ENCODE peak calls at places on chromosomes 6 and 20, in five cellular contexts. One of them, this sample, is unnamed.
A peak's percentile ranks its signal among the peaks of the same experiment; 100 is the strongest.

GRCh38 chr6:139230421-139230840 is 61.4 kb downstream of the TXLNB start:
- DNase-seq in MM.1S: peak; percentile 80
- DNase-seq in AG04450: no peak
- DNase-seq in upper lobe of right lung: no peak
- DNase-seq in RWPE1: no peak
- DNase-seq in this sample: no peak

GRCh38 chr20:14055127-14055742 is 59.9 kb downstream of the MACROD2 start:
- DNase-seq in MM.1S: peak; percentile 51
- DNase-seq in AG04450: peak; percentile 20
- DNase-seq in upper lobe of right lung: no peak
- DNase-seq in RWPE1: peak; percentile 18
- DNase-seq in this sample: no peak

GRCh38 chr20:38177201-38177600 is 12.1 kb upstream of the TGM2 start:
- DNase-seq in MM.1S: no peak
- DNase-seq in AG04450: no peak
- DNase-seq in upper lobe of right lung: no peak
- DNase-seq in RWPE1: no peak
- DNase-seq in this sample: no peak

GRCh38 chr6:139282684-139283083 is 9.1 kb downstream of the TXLNB start:
- DNase-seq in MM.1S: no peak
- DNase-seq in AG04450: no peak
- DNase-seq in upper lobe of right lung: no peak
- DNase-seq in RWPE1: no peak
- DNase-seq in this sample: no peak

GRCh38 chr20:46172455-46172854 is 54.3 kb downstream of the CD40 start:
- DNase-seq in MM.1S: no peak
- DNase-seq in AG04450: no peak
- DNase-seq in upper lobe of right lung: no peak
- DNase-seq in RWPE1: no peak
- DNase-seq in this sample: no peak

GRCh38 chr6:35737413-35738211 is 780 bp downstream of the ARMC12 start:
- DNase-seq in MM.1S: peak; percentile 81
- DNase-seq in AG04450: peak; percentile 77
- DNase-seq in upper lobe of right lung: no peak
- DNase-seq in RWPE1: peak; percentile 72
- DNase-seq in this sample: peak; percentile 34

GRCh38 chr6:112058673-112059072 is 4.8 kb downstream of the CCN6 start:
- DNase-seq in MM.1S: no peak
- DNase-seq in AG04450: no peak
- DNase-seq in upper lobe of right lung: no peak
- DNase-seq in RWPE1: no peak
- DNase-seq in this sample: no peak

GRCh38 chr6:14804444-14805210 is 441.2 kb upstream of the JARID2 start:
- DNase-seq in MM.1S: no peak
- DNase-seq in AG04450: peak; percentile 61
- DNase-seq in upper lobe of right lung: peak; percentile 77
- DNase-seq in RWPE1: no peak
- DNase-seq in this sample: peak; percentile 55

GRCh38 chr6:6331393-6331792 is 10.9 kb upstream of the F13A1 start:
- DNase-seq in MM.1S: peak; percentile 85
- DNase-seq in AG04450: no peak
- DNase-seq in upper lobe of right lung: no peak
- DNase-seq in RWPE1: no peak
- DNase-seq in this sample: no peak

GRCh38 chr6:6320901-6321300 is 439 bp upstream of the F13A1 start:
- DNase-seq in MM.1S: no peak
- DNase-seq in AG04450: no peak
- DNase-seq in upper lobe of right lung: no peak
- DNase-seq in RWPE1: peak; percentile 18
- DNase-seq in this sample: no peak

GRCh38 chr20:44693625-44694024 is 21.5 kb upstream of the CCN5 start:
- DNase-seq in MM.1S: no peak
- DNase-seq in AG04450: no peak
- DNase-seq in upper lobe of right lung: no peak
- DNase-seq in RWPE1: no peak
- DNase-seq in this sample: no peak

GRCh38 chr20:62367136-62367482 is at the start of gene LAMA5:
- DNase-seq in MM.1S: peak; percentile 66
- DNase-seq in AG04450: no peak
- DNase-seq in upper lobe of right lung: peak; percentile 84
- DNase-seq in RWPE1: peak; percentile 78
- DNase-seq in this sample: peak; percentile 90

GRCh38 chr6:6654599-6655575 is 66.4 kb downstream of the LY86 start:
- DNase-seq in MM.1S: no peak
- DNase-seq in AG04450: no peak
- DNase-seq in upper lobe of right lung: no peak
- DNase-seq in RWPE1: no peak
- DNase-seq in this sample: no peak

GRCh38 chr6:31837612-31838553 is 10.3 kb downstream of the HSPA1B start:
- DNase-seq in MM.1S: no peak
- DNase-seq in AG04450: no peak
- DNase-seq in upper lobe of right lung: no peak
- DNase-seq in RWPE1: no peak
- DNase-seq in this sample: no peak

GRCh38 chr20:62679978-62680589 is 28.6 kb upstream of the NTSR1 start:
- DNase-seq in MM.1S: no peak
- DNase-seq in AG04450: no peak
- DNase-seq in upper lobe of right lung: no peak
- DNase-seq in RWPE1: no peak
- DNase-seq in this sample: no peak

GRCh38 chr6:163637524-163637923 is 223.0 kb downstream of the QKI start:
- DNase-seq in MM.1S: no peak
- DNase-seq in AG04450: no peak
- DNase-seq in upper lobe of right lung: no peak
- DNase-seq in RWPE1: no peak
- DNase-seq in this sample: no peak

GRCh38 chr6:106273087-106273486 is 52.5 kb downstream of the ATG5 start:
- DNase-seq in MM.1S: peak; percentile 66
- DNase-seq in AG04450: no peak
- DNase-seq in upper lobe of right lung: no peak
- DNase-seq in RWPE1: no peak
- DNase-seq in this sample: no peak

GRCh38 chr6:167103041-167103816 is 19.7 kb upstream of the CCR6 start:
- DNase-seq in MM.1S: peak; percentile 72
- DNase-seq in AG04450: no peak
- DNase-seq in upper lobe of right lung: no peak
- DNase-seq in RWPE1: no peak
- DNase-seq in this sample: no peak

GRCh38 chr20:34249291-34249690 is 8.1 kb downstream of the ASIP start:
- DNase-seq in MM.1S: peak; percentile 86
- DNase-seq in AG04450: peak; percentile 21
- DNase-seq in upper lobe of right lung: no peak
- DNase-seq in RWPE1: no peak
- DNase-seq in this sample: no peak

GRCh38 chr6:145139451-145139850 is 595.9 kb downstream of the EPM2A start:
- DNase-seq in MM.1S: no peak
- DNase-seq in AG04450: no peak
- DNase-seq in upper lobe of right lung: no peak
- DNase-seq in RWPE1: no peak
- DNase-seq in this sample: no peak

GRCh38 chr6:70133246-70133645 is 169.6 kb downstream of the COL9A1 start:
- DNase-seq in MM.1S: no peak
- DNase-seq in AG04450: no peak
- DNase-seq in upper lobe of right lung: no peak
- DNase-seq in RWPE1: no peak
- DNase-seq in this sample: no peak

GRCh38 chr6:15927531-15928230 is 201.2 kb upstream of the MYLIP start:
- DNase-seq in MM.1S: no peak
- DNase-seq in AG04450: no peak
- DNase-seq in upper lobe of right lung: no peak
- DNase-seq in RWPE1: no peak
- DNase-seq in this sample: no peak

DNA sequence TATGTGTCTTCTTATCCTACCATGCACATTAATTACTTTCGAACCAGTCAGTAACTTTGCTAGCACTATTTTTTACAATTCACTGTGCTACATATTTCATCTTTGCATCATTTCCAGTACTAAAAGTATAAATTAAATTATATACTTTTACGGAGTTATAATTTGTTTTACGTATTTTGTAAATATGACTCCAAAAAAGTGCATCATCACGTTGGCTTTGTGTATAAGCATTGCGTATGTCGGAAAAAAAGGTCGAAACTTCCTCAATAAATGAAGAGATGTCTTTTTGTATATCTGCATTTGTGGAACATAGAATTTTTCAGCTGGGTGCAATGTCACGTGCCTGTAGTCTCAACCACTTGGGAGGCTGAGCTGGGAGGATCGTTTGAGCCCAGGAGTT is 52.0 kb downstream of the USP49 start:
- DNase-seq in MM.1S: no peak
- DNase-seq in AG04450: no peak
- DNase-seq in upper lobe of right lung: no peak
- DNase-seq in RWPE1: no peak
- DNase-seq in this sample: no peak
- H3K27ac ChIP-seq in MM.1S: no peak overlapping the region
- H3K27ac ChIP-seq in AG04450: no peak overlapping the region
- H3K27ac ChIP-seq in upper lobe of right lung: no peak overlapping the region
- H3K27ac ChIP-seq in RWPE1: peak overlapping the region; percentile 68
- H3K27ac ChIP-seq in this sample: no peak overlapping the region

GRCh38 chr6:24899647-24900325 is 36.0 kb downstream of the RIPOR2 start:
- DNase-seq in MM.1S: no peak
- DNase-seq in AG04450: no peak
- DNase-seq in upper lobe of right lung: no peak
- DNase-seq in RWPE1: no peak
- DNase-seq in this sample: no peak
- H3K27ac ChIP-seq in MM.1S: no peak overlapping the region
- H3K27ac ChIP-seq in AG04450: no peak overlapping the region
- H3K27ac ChIP-seq in upper lobe of right lung: no peak overlapping the region
- H3K27ac ChIP-seq in RWPE1: no peak overlapping the region
- H3K27ac ChIP-seq in this sample: no peak overlapping the region

DNA sequence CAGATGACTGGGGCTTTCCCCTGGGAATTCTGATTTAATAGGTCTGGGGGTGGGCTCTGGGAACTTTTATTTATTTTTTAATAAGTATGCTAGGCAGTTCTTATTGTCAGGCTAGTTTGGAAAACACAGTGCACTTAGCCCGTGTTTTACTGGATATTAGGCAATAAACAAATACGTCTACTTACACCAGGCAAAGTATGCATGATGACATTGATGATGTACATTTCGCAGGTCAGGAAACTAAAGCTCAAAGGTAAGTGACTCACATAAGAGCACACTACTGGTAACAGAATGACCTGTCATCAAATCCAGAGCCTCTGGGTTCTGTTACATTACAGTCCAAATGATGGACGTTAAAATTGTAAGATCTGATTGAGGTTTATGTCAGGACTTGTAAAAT is 144.4 kb upstream of the EXOC2 start:
- DNase-seq in MM.1S: no peak
- DNase-seq in AG04450: no peak
- DNase-seq in upper lobe of right lung: no peak
- DNase-seq in RWPE1: peak; percentile 41
- DNase-seq in this sample: no peak
- H3K27ac ChIP-seq in MM.1S: no peak overlapping the region
- H3K27ac ChIP-seq in AG04450: no peak overlapping the region
- H3K27ac ChIP-seq in upper lobe of right lung: no peak overlapping the region
- H3K27ac ChIP-seq in RWPE1: no peak overlapping the region
- H3K27ac ChIP-seq in this sample: no peak overlapping the region

DNA sequence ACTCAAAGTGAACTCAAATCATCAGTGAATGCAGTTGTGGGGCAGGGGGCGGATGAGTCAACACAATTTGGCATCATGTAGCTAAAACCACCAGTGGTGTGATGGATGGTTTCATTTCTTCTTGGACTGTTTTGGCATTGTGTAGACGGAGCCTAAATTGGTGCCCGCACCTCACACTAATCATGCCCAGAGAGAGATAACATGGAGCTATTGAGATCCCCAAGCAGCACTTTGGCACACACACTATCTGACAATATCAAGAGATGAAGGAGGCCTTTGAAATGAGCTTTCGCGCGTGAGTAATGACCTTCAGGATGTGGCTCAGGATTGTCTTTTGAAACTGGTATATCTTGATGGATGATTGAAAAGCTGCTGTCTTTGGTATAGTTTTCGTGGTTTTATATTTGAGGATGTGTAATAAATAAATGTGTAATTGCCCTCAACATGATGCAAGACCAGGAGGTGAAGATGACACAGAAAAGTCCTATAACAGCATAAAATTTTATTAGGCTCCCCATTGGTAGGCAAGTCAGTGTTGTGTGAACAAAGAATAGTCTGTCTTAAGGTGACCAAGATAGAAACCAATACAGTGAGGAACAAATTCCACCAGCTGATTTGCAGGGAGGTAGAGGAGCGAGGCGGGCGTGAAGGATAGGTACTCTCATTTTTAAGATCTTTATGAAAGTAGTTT is 174.2 kb downstream of the TSHZ2 start:
- DNase-seq in MM.1S: no peak
- DNase-seq in AG04450: no peak
- DNase-seq in upper lobe of right lung: no peak
- DNase-seq in RWPE1: no peak
- DNase-seq in this sample: no peak
- H3K27ac ChIP-seq in MM.1S: no peak overlapping the region
- H3K27ac ChIP-seq in AG04450: no peak overlapping the region
- H3K27ac ChIP-seq in upper lobe of right lung: no peak overlapping the region
- H3K27ac ChIP-seq in RWPE1: no peak overlapping the region
- H3K27ac ChIP-seq in this sample: no peak overlapping the region

DNA sequence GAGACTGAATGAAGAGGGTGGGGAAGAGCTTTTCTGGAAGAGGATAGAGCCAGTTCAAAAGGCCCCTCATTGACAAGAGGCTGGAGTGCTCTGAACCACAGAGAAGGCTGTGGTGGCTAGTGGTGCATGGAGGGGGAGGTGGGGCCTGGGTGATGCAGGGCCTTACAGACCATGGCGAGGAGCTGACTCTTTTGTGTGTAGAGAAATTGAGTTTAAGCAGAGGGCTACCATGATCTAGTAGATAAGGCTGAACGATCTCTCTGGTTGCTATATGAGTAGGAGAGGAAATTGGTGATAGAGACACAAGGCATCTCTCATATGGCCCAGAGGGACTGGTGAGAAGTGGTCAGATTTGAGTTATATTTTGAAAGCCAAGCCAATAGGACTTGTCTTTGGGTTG is 137.6 kb downstream of the UST start:
- DNase-seq in MM.1S: no peak
- DNase-seq in AG04450: no peak
- DNase-seq in upper lobe of right lung: no peak
- DNase-seq in RWPE1: no peak
- DNase-seq in this sample: no peak
- H3K27ac ChIP-seq in MM.1S: no peak overlapping the region
- H3K27ac ChIP-seq in AG04450: no peak overlapping the region
- H3K27ac ChIP-seq in upper lobe of right lung: no peak overlapping the region
- H3K27ac ChIP-seq in RWPE1: no peak overlapping the region
- H3K27ac ChIP-seq in this sample: no peak overlapping the region

GRCh38 chr6:45572833-45573232 is 195.1 kb upstream of the SUPT3H start:
- DNase-seq in MM.1S: no peak
- DNase-seq in AG04450: no peak
- DNase-seq in upper lobe of right lung: no peak
- DNase-seq in RWPE1: no peak
- DNase-seq in this sample: no peak

GRCh38 chr6:45577836-45578504 is 200.2 kb upstream of the SUPT3H start:
- DNase-seq in MM.1S: no peak
- DNase-seq in AG04450: no peak
- DNase-seq in upper lobe of right lung: no peak
- DNase-seq in RWPE1: no peak
- DNase-seq in this sample: no peak

GRCh38 chr6:45574013-45574412 is 196.3 kb upstream of the SUPT3H start:
- DNase-seq in MM.1S: no peak
- DNase-seq in AG04450: no peak
- DNase-seq in upper lobe of right lung: no peak
- DNase-seq in RWPE1: no peak
- DNase-seq in this sample: no peak

GRCh38 chr6:45574885-45575284 is 197.2 kb upstream of the SUPT3H start:
- DNase-seq in MM.1S: no peak
- DNase-seq in AG04450: no peak
- DNase-seq in upper lobe of right lung: no peak
- DNase-seq in RWPE1: no peak
- DNase-seq in this sample: no peak

GRCh38 chr6:45576648-45577624 is 199.2 kb upstream of the SUPT3H start:
- DNase-seq in MM.1S: no peak
- DNase-seq in AG04450: no peak
- DNase-seq in upper lobe of right lung: peak; percentile 84
- DNase-seq in RWPE1: no peak
- DNase-seq in this sample: no peak
- H3K27ac ChIP-seq in MM.1S: no peak overlapping the region
- H3K27ac ChIP-seq in AG04450: no peak overlapping the region
- H3K27ac ChIP-seq in upper lobe of right lung: no peak overlapping the region
- H3K27ac ChIP-seq in RWPE1: no peak overlapping the region
- H3K27ac ChIP-seq in this sample: no peak overlapping the region

This sample was measured in pancreas.